ENCODE peak calls at places on chromosome 14, in four cellular contexts. One of them, this sample, is unnamed.
A peak's percentile ranks its signal among the peaks of the same experiment; 100 is the strongest.

GRCh38 chr14:58501214-58501816 is 73.8 kb downstream of the KIAA0586 start:
- DNase-seq in HL-60: peak; percentile 20
- DNase-seq in GM12878: peak; percentile 30
- DNase-seq in K562: peak; percentile 9
- DNase-seq in this sample: no peak

GRCh38 chr14:59190372-59190771 is 1.9 kb downstream of the DAAM1 start:
- DNase-seq in HL-60: no peak
- DNase-seq in K562: peak; percentile 9
- DNase-seq in GM12878: no peak
- DNase-seq in this sample: no peak

GRCh38 chr14:43786066-43786762 is 720.9 kb downstream of the FSCB start:
- DNase-seq in K562: no peak
- DNase-seq in GM12878: no peak
- DNase-seq in HL-60: no peak
- DNase-seq in this sample: no peak

GRCh38 chr14:105006831-105007592 is 13.9 kb downstream of the CDCA4 start:
- DNase-seq in HL-60: no peak
- DNase-seq in GM12878: no peak
- DNase-seq in K562: no peak
- DNase-seq in this sample: no peak

GRCh38 chr14:61472025-61472672 is 150.8 kb downstream of the PRKCH start:
- DNase-seq in K562: no peak
- DNase-seq in HL-60: peak; percentile 43
- DNase-seq in GM12878: no peak
- DNase-seq in this sample: no peak

GRCh38 chr14:76872796-76873432 is 46.7 kb downstream of the LRRC74A start:
- DNase-seq in GM12878: no peak
- DNase-seq in K562: peak; percentile 67
- DNase-seq in HL-60: no peak
- DNase-seq in this sample: peak; percentile 61

GRCh38 chr14:32043624-32044023 is 33.5 kb upstream of the ARHGAP5 start:
- DNase-seq in HL-60: no peak
- DNase-seq in K562: no peak
- DNase-seq in GM12878: no peak
- DNase-seq in this sample: no peak

GRCh38 chr14:71320734-71321555 is 413.7 kb downstream of the PCNX1 start:
- DNase-seq in HL-60: no peak
- DNase-seq in GM12878: no peak
- DNase-seq in K562: peak; percentile 52
- DNase-seq in this sample: peak; percentile 41

GRCh38 chr14:99531221-99532096 is 50.2 kb downstream of the CCNK start:
- DNase-seq in GM12878: no peak
- DNase-seq in HL-60: no peak
- DNase-seq in K562: no peak
- DNase-seq in this sample: no peak

GRCh38 chr14:95064734-95065133 is 92.6 kb downstream of the DICER1 start:
- DNase-seq in GM12878: no peak
- DNase-seq in K562: no peak
- DNase-seq in HL-60: no peak
- DNase-seq in this sample: no peak

GRCh38 chr14:37587881-37588666 is 7.0 kb downstream of the FOXA1 start:
- DNase-seq in K562: no peak
- DNase-seq in GM12878: no peak
- DNase-seq in HL-60: no peak
- DNase-seq in this sample: no peak

GRCh38 chr14:99734406-99735051 is 50.4 kb downstream of the CYP46A1 start:
- DNase-seq in GM12878: no peak
- DNase-seq in HL-60: no peak
- DNase-seq in K562: no peak
- DNase-seq in this sample: no peak

GRCh38 chr14:99454246-99454645 is 26.4 kb downstream of the SETD3 start:
- DNase-seq in GM12878: no peak
- DNase-seq in HL-60: no peak
- DNase-seq in K562: no peak
- DNase-seq in this sample: no peak

GRCh38 chr14:61119006-61119405 is 138.0 kb downstream of the SLC38A6 start:
- DNase-seq in K562: no peak
- DNase-seq in GM12878: no peak
- DNase-seq in HL-60: no peak
- DNase-seq in this sample: no peak

GRCh38 chr14:90319173-90319572 is 12.6 kb downstream of the NRDE2 start:
- DNase-seq in GM12878: no peak
- DNase-seq in HL-60: no peak
- DNase-seq in K562: no peak
- DNase-seq in this sample: no peak
- TF ChIP-seq SPI1 in GM12878: no peak
- TF ChIP-seq SPI1 in HL-60: no peak
- TF ChIP-seq SPI1 in K562: no peak
- TF ChIP-seq SPI1 in this sample: no peak

GRCh38 chr14:102046337-102047278 is 40.2 kb downstream of the HSP90AA1 start:
- DNase-seq in GM12878: no peak
- DNase-seq in K562: peak; percentile 74
- DNase-seq in HL-60: peak; percentile 7
- DNase-seq in this sample: no peak
- TF ChIP-seq SPI1 in GM12878: no peak
- TF ChIP-seq SPI1 in K562: no peak
- TF ChIP-seq SPI1 in HL-60: no peak
- TF ChIP-seq SPI1 in this sample: no peak

GRCh38 chr14:21721504-21721903 is 47.9 kb upstream of the OR4E1 start:
- DNase-seq in GM12878: no peak
- DNase-seq in K562: no peak
- DNase-seq in HL-60: no peak
- DNase-seq in this sample: no peak

GRCh38 chr14:21724115-21724973 is 50.7 kb upstream of the OR4E1 start:
- DNase-seq in HL-60: no peak
- DNase-seq in GM12878: no peak
- DNase-seq in K562: no peak
- DNase-seq in this sample: no peak

GRCh38 chr14:21719841-21720240 is 46.2 kb upstream of the OR4E1 start:
- DNase-seq in K562: no peak
- DNase-seq in GM12878: no peak
- DNase-seq in HL-60: no peak
- DNase-seq in this sample: no peak

GRCh38 chr14:21723431-21724045 is 49.9 kb upstream of the OR4E1 start:
- DNase-seq in GM12878: no peak
- DNase-seq in HL-60: no peak
- DNase-seq in K562: peak; percentile 10
- DNase-seq in this sample: no peak
- TF ChIP-seq SPI1 in GM12878: no peak
- TF ChIP-seq SPI1 in HL-60: no peak
- TF ChIP-seq SPI1 in K562: no peak
- TF ChIP-seq SPI1 in this sample: no peak

GRCh38 chr14:65415613-65416012 is 3.1 kb downstream of the FUT8 start:
- DNase-seq in K562: no peak
- DNase-seq in GM12878: no peak
- DNase-seq in HL-60: no peak
- DNase-seq in this sample: no peak

GRCh38 chr14:65412189-65412846 is at the start of gene FUT8:
- DNase-seq in HL-60: peak; percentile 54
- DNase-seq in GM12878: peak; percentile 80
- DNase-seq in K562: peak; percentile 41
- DNase-seq in this sample: peak; percentile 61

GRCh38 chr14:65413739-65414045 is 1.2 kb downstream of the FUT8 start:
- DNase-seq in GM12878: no peak
- DNase-seq in K562: no peak
- DNase-seq in HL-60: no peak
- DNase-seq in this sample: no peak

GRCh38 chr14:65412881-65413738 is 580 bp downstream of the FUT8 start:
- DNase-seq in K562: no peak
- DNase-seq in GM12878: no peak
- DNase-seq in HL-60: peak; percentile 20
- DNase-seq in this sample: no peak

DNA sequence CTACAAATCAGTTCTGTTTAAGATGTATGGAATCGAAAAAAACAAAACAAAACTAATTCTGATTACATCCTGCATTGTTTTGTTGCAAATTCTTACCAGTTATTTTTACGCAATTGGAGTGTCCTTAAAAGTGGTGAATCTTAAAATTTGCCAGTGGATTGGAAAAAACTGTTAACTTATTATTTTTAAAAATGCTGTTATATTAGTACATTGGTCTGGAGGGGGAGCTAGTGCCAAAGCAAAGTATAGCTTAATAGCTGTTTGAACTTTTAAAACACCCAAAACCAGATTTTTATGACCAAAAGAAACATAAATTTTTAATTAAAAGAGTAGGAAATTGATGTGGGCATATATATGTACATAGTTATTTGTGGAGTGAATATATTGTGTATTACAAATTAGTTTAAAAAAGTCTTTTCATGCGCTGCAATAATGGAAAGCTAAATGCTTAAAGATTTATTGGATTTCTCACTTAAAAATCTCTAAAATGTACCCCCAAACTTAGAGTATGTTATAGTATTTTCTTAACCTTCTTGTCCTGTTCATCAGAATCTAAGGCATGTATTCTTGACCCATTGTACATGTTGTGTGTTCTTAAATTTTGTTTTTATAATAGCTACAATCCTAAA is 2.5 kb downstream of the FUT8 start:
- DNase-seq in GM12878: no peak
- DNase-seq in K562: no peak
- DNase-seq in HL-60: no peak
- DNase-seq in this sample: no peak
- TF ChIP-seq SPI1 in GM12878: no peak
- TF ChIP-seq SPI1 in K562: no peak
- TF ChIP-seq SPI1 in HL-60: no peak
- TF ChIP-seq SPI1 in this sample: no peak

GRCh38 chr14:39880965-39881364 is 448.7 kb upstream of the FBXO33 start:
- DNase-seq in GM12878: no peak
- DNase-seq in K562: no peak
- DNase-seq in HL-60: no peak
- DNase-seq in this sample: no peak
- TF ChIP-seq SPI1 in GM12878: no peak
- TF ChIP-seq SPI1 in K562: no peak
- TF ChIP-seq SPI1 in HL-60: no peak
- TF ChIP-seq SPI1 in this sample: no peak

GRCh38 chr14:93006484-93007128 is 83.7 kb downstream of the CHGA start:
- DNase-seq in GM12878: no peak
- DNase-seq in K562: no peak
- DNase-seq in HL-60: no peak
- DNase-seq in this sample: no peak
- TF ChIP-seq SPI1 in GM12878: no peak
- TF ChIP-seq SPI1 in K562: no peak
- TF ChIP-seq SPI1 in HL-60: no peak
- TF ChIP-seq SPI1 in this sample: no peak

This sample was measured in GM12891.